ENCODE peak calls at places on chromosomes 2 and 18, in seven cellular contexts. One of them, this sample, is unnamed.

GRCh38 chr2:60383421-60384117 is 169.9 kb downstream of the BCL11A start:
- DNase-seq in WTC11: no peak
- DNase-seq in left cardiac atrium: no peak
- DNase-seq in fibroblast of the conjunctiva: no peak
- DNase-seq in RPMI7951: no peak
- DNase-seq in GM13977: no peak
- DNase-seq in BJ: no peak
- DNase-seq in this sample: no peak

GRCh38 chr2:44291281-44292248 is 16.3 kb downstream of the SLC3A1 start:
- DNase-seq in WTC11: peak
- DNase-seq in left cardiac atrium: no peak
- DNase-seq in fibroblast of the conjunctiva: peak
- DNase-seq in RPMI7951: peak
- DNase-seq in GM13977: no peak
- DNase-seq in BJ: peak
- DNase-seq in this sample: peak

GRCh38 chr2:229836847-229837246 is 85.0 kb downstream of the TRIP12 start:
- DNase-seq in WTC11: no peak
- DNase-seq in left cardiac atrium: no peak
- DNase-seq in fibroblast of the conjunctiva: no peak
- DNase-seq in RPMI7951: no peak
- DNase-seq in GM13977: no peak
- DNase-seq in BJ: no peak
- DNase-seq in this sample: no peak

GRCh38 chr18:22391571-22392359 is 25.9 kb downstream of the CTAGE1 start:
- DNase-seq in WTC11: no peak
- DNase-seq in left cardiac atrium: peak
- DNase-seq in fibroblast of the conjunctiva: peak
- DNase-seq in RPMI7951: peak
- DNase-seq in GM13977: no peak
- DNase-seq in BJ: peak
- DNase-seq in this sample: peak

GRCh38 chr2:74583504-74583903 is 29.0 kb downstream of the DOK1 start:
- DNase-seq in WTC11: no peak
- DNase-seq in left cardiac atrium: no peak
- DNase-seq in fibroblast of the conjunctiva: no peak
- DNase-seq in RPMI7951: peak
- DNase-seq in GM13977: no peak
- DNase-seq in BJ: no peak
- DNase-seq in this sample: no peak

GRCh38 chr2:196849895-196850294 is 40.7 kb upstream of the C2orf66 start:
- DNase-seq in WTC11: no peak
- DNase-seq in left cardiac atrium: no peak
- DNase-seq in fibroblast of the conjunctiva: peak
- DNase-seq in RPMI7951: peak
- DNase-seq in GM13977: no peak
- DNase-seq in BJ: no peak
- DNase-seq in this sample: peak

GRCh38 chr2:215773728-215774127 is 239.6 kb downstream of the MREG start:
- DNase-seq in WTC11: no peak
- DNase-seq in left cardiac atrium: peak
- DNase-seq in fibroblast of the conjunctiva: peak
- DNase-seq in RPMI7951: peak
- DNase-seq in GM13977: no peak
- DNase-seq in BJ: peak
- DNase-seq in this sample: peak

GRCh38 chr18:6661692-6662415 is 67.7 kb upstream of the ARHGAP28 start:
- DNase-seq in WTC11: no peak
- DNase-seq in left cardiac atrium: no peak
- DNase-seq in fibroblast of the conjunctiva: no peak
- DNase-seq in RPMI7951: no peak
- DNase-seq in GM13977: no peak
- DNase-seq in BJ: peak
- DNase-seq in this sample: no peak

GRCh38 chr2:18178736-18179349 is 300.4 kb downstream of the KCNS3 start:
- DNase-seq in WTC11: peak
- DNase-seq in left cardiac atrium: no peak
- DNase-seq in fibroblast of the conjunctiva: peak
- DNase-seq in RPMI7951: peak
- DNase-seq in GM13977: peak
- DNase-seq in BJ: no peak
- DNase-seq in this sample: peak

GRCh38 chr2:239252433-239253200 is 148.2 kb downstream of the HDAC4 start:
- DNase-seq in WTC11: no peak
- DNase-seq in left cardiac atrium: peak
- DNase-seq in fibroblast of the conjunctiva: no peak
- DNase-seq in RPMI7951: peak
- DNase-seq in GM13977: no peak
- DNase-seq in BJ: no peak
- DNase-seq in this sample: no peak

GRCh38 chr2:158179660-158180059 is 78.0 kb downstream of the UPP2 start:
- DNase-seq in WTC11: no peak
- DNase-seq in left cardiac atrium: no peak
- DNase-seq in fibroblast of the conjunctiva: no peak
- DNase-seq in RPMI7951: peak
- DNase-seq in GM13977: no peak
- DNase-seq in BJ: no peak
- DNase-seq in this sample: peak

GRCh38 chr2:127142663-127143630 is 36.0 kb upstream of the BIN1 start:
- DNase-seq in WTC11: no peak
- DNase-seq in left cardiac atrium: no peak
- DNase-seq in fibroblast of the conjunctiva: no peak
- DNase-seq in RPMI7951: peak
- DNase-seq in GM13977: no peak
- DNase-seq in BJ: no peak
- DNase-seq in this sample: no peak

GRCh38 chr18:31680836-31681568 is 3.4 kb downstream of the B4GALT6 start:
- DNase-seq in WTC11: no peak
- DNase-seq in left cardiac atrium: no peak
- DNase-seq in fibroblast of the conjunctiva: no peak
- DNase-seq in RPMI7951: no peak
- DNase-seq in GM13977: no peak
- DNase-seq in BJ: no peak
- DNase-seq in this sample: no peak

GRCh38 chr2:20215183-20216040 is 9.5 kb downstream of the SDC1 start:
- DNase-seq in WTC11: no peak
- DNase-seq in left cardiac atrium: no peak
- DNase-seq in fibroblast of the conjunctiva: no peak
- DNase-seq in RPMI7951: no peak
- DNase-seq in GM13977: no peak
- DNase-seq in BJ: no peak
- DNase-seq in this sample: no peak

GRCh38 chr2:223363085-223363484 is 239.1 kb downstream of the SCG2 start:
- DNase-seq in WTC11: no peak
- DNase-seq in left cardiac atrium: no peak
- DNase-seq in fibroblast of the conjunctiva: no peak
- DNase-seq in RPMI7951: no peak
- DNase-seq in GM13977: no peak
- DNase-seq in BJ: no peak
- DNase-seq in this sample: no peak

GRCh38 chr2:179560257-179560735 is 295.7 kb upstream of the SESTD1 start:
- DNase-seq in WTC11: no peak
- DNase-seq in left cardiac atrium: no peak
- DNase-seq in fibroblast of the conjunctiva: no peak
- DNase-seq in RPMI7951: no peak
- DNase-seq in GM13977: no peak
- DNase-seq in BJ: no peak
- DNase-seq in this sample: no peak

GRCh38 chr18:52903858-52904257 is 563.9 kb downstream of the DCC start:
- DNase-seq in WTC11: peak
- DNase-seq in left cardiac atrium: no peak
- DNase-seq in fibroblast of the conjunctiva: no peak
- DNase-seq in RPMI7951: no peak
- DNase-seq in GM13977: peak
- DNase-seq in BJ: no peak
- DNase-seq in this sample: no peak

GRCh38 chr2:200454839-200455801 is 54.7 kb downstream of the KCTD18 start:
- DNase-seq in WTC11: no peak
- DNase-seq in left cardiac atrium: no peak
- DNase-seq in fibroblast of the conjunctiva: no peak
- DNase-seq in RPMI7951: peak
- DNase-seq in GM13977: peak
- DNase-seq in BJ: no peak
- DNase-seq in this sample: peak

GRCh38 chr2:71498261-71498701 is 44.9 kb downstream of the DYSF start:
- DNase-seq in WTC11: no peak
- DNase-seq in left cardiac atrium: no peak
- DNase-seq in fibroblast of the conjunctiva: no peak
- DNase-seq in RPMI7951: peak
- DNase-seq in GM13977: no peak
- DNase-seq in BJ: peak
- DNase-seq in this sample: peak

GRCh38 chr2:46239175-46239846 is 57.9 kb upstream of the EPAS1 start:
- DNase-seq in WTC11: no peak
- DNase-seq in left cardiac atrium: no peak
- DNase-seq in fibroblast of the conjunctiva: no peak
- DNase-seq in RPMI7951: peak
- DNase-seq in GM13977: no peak
- DNase-seq in BJ: no peak
- DNase-seq in this sample: no peak

GRCh38 chr2:172088245-172089004 is 3.1 kb downstream of the DLX1 start:
- DNase-seq in WTC11: peak
- DNase-seq in left cardiac atrium: no peak
- DNase-seq in fibroblast of the conjunctiva: no peak
- DNase-seq in RPMI7951: no peak
- DNase-seq in GM13977: peak
- DNase-seq in BJ: no peak
- DNase-seq in this sample: no peak

GRCh38 chr2:71727562-71727961 is 274.2 kb downstream of the DYSF start:
- DNase-seq in WTC11: no peak
- DNase-seq in left cardiac atrium: no peak
- DNase-seq in fibroblast of the conjunctiva: no peak
- DNase-seq in RPMI7951: no peak
- DNase-seq in GM13977: no peak
- DNase-seq in BJ: no peak
- DNase-seq in this sample: no peak

GRCh38 chr2:56583796-56584313 is 400.1 kb downstream of the CCDC85A start:
- DNase-seq in WTC11: no peak
- DNase-seq in left cardiac atrium: no peak
- DNase-seq in fibroblast of the conjunctiva: no peak
- DNase-seq in RPMI7951: no peak
- DNase-seq in GM13977: no peak
- DNase-seq in BJ: no peak
- DNase-seq in this sample: no peak

GRCh38 chr2:17373736-17374135 is 144.5 kb downstream of the RAD51AP2 start:
- DNase-seq in WTC11: no peak
- DNase-seq in left cardiac atrium: no peak
- DNase-seq in fibroblast of the conjunctiva: no peak
- DNase-seq in RPMI7951: no peak
- DNase-seq in GM13977: no peak
- DNase-seq in BJ: no peak
- DNase-seq in this sample: peak

This sample was measured in GM04504.